ENCODE peak calls at places on chromosomes 6 and 20, in nine cellular contexts. O is brain microvascular endothelial cell; U is esophagus squamous epithelium; I is HCT116; Z is heart right ventricle; Y is CD8-positive, alpha-beta T cell; E is fibroblast of lung; C is bronchial epithelial cell; R is upper lobe of right lung. W is an unnamed sample.

GRCh38 chr6:11622156-11622555 is 84.6 kb downstream of the TMEM170B start:
- DNase-seq in O (no peak), U (no peak), I (no peak), Z (no peak), Y (no peak), E (no peak), C (no peak), R (no peak), W (no peak)

GRCh38 chr20:16261733-16262277 is 311.4 kb downstream of the KIF16B start:
- DNase-seq in O (no peak), U (no peak), I (no peak), Z (no peak), Y (no peak), E (no peak), C (no peak), R (no peak), W (no peak)

GRCh38 chr6:87806635-87807034 is 104.6 kb upstream of the AKIRIN2 start:
- DNase-seq in O (no peak), U (no peak), I (no peak), Z (no peak), Y (no peak), E (no peak), C (no peak), R (no peak), W (no peak)

GRCh38 chr20:62133864-62134263 is 9.3 kb downstream of the PSMA7 start:
- DNase-seq in O (no peak), U (no peak), I (no peak), Z (no peak), Y (no peak), E (no peak), C (no peak), R (no peak), W (no peak)

GRCh38 chr6:105178110-105178509 is 1.7 kb downstream of the POPDC3 start:
- DNase-seq in O (peak; percentile 77), U (no peak), I (no peak), Z (no peak), Y (no peak), E (peak; percentile 92), C (peak; percentile 90), R (no peak), W (peak; percentile 32)

GRCh38 chr6:149851461-149851860 is 12.7 kb downstream of the LRP11 start:
- DNase-seq in O (peak; percentile 43), U (no peak), I (no peak), Z (no peak), Y (no peak), E (peak; percentile 49), C (peak; percentile 65), R (no peak), W (no peak)

GRCh38 chr20:62624325-62624690 is 18.0 kb upstream of the SLCO4A1 start:
- DNase-seq in O (no peak), U (no peak), I (no peak), Z (no peak), Y (no peak), E (no peak), C (no peak), R (no peak), W (no peak)

GRCh38 chr6:140256213-140256612 is 881.8 kb upstream of the CITED2 start:
- DNase-seq in O (no peak), U (no peak), I (no peak), Z (no peak), Y (no peak), E (peak; percentile 86), C (peak; percentile 21), R (no peak), W (no peak)

GRCh38 chr6:52538252-52538905 is 38.5 kb downstream of the TRAM2 start:
- DNase-seq in O (no peak), U (no peak), I (no peak), Z (no peak), Y (no peak), E (peak; percentile 55), C (no peak), R (no peak), W (no peak)

GRCh38 chr20:51958636-51959542 is 156.6 kb upstream of the SALL4 start:
- DNase-seq in O (no peak), U (no peak), I (no peak), Z (no peak), Y (no peak), E (peak; percentile 52), C (no peak), R (no peak), W (no peak)

GRCh38 chr20:32470940-32471339 is 112.8 kb downstream of the ASXL1 start:
- DNase-seq in O (no peak), U (no peak), I (no peak), Z (no peak), Y (no peak), E (no peak), C (no peak), R (no peak), W (no peak)

GRCh38 chr6:132287101-132287500 is 114.2 kb downstream of the MOXD1 start:
- DNase-seq in O (no peak), U (no peak), I (no peak), Z (no peak), Y (no peak), E (no peak), C (no peak), R (no peak), W (no peak)

GRCh38 chr6:17677602-17678001 is 29.1 kb downstream of the NUP153 start:
- DNase-seq in O (no peak), U (no peak), I (no peak), Z (no peak), Y (no peak), E (no peak), C (no peak), R (no peak), W (no peak)
- H3K36me3 ChIP-seq in O (peaks cover 11% of the 10 kb centered on the region), U (peaks cover 17% of the 10 kb centered on the region), I (peaks cover 31% of the 10 kb centered on the region), Z (peaks cover 4% of the 10 kb centered on the region), Y (peaks cover 12% of the 10 kb centered on the region), E (peaks cover 2% of the 10 kb centered on the region), C (no peaks in the 10 kb centered on the region), R (peaks cover 47% of the 10 kb centered on the region), W (no peaks in the 10 kb centered on the region)

GRCh38 chr20:53712212-53712977 is 118.8 kb upstream of the ZNF217 start:
- DNase-seq in O (no peak), U (no peak), I (no peak), Z (no peak), Y (no peak), E (no peak), C (no peak), R (no peak), W (no peak)

GRCh38 chr20:53716385-53716784 is 122.7 kb upstream of the ZNF217 start:
- DNase-seq in O (no peak), U (no peak), I (no peak), Z (no peak), Y (no peak), E (no peak), C (no peak), R (no peak), W (no peak)

GRCh38 chr20:53713328-53714056 is 119.9 kb upstream of the ZNF217 start:
- DNase-seq in O (no peak), U (no peak), I (no peak), Z (no peak), Y (no peak), E (no peak), C (no peak), R (no peak), W (no peak)

GRCh38 chr20:53711333-53712211 is 117.9 kb upstream of the ZNF217 start:
- DNase-seq in O (no peak), U (no peak), I (no peak), Z (no peak), Y (no peak), E (no peak), C (no peak), R (no peak), W (no peak)

GRCh38 chr20:53714524-53714923 is 120.9 kb upstream of the ZNF217 start:
- DNase-seq in O (no peak), U (no peak), I (no peak), Z (no peak), Y (no peak), E (no peak), C (no peak), R (no peak), W (no peak)
- H3K36me3 ChIP-seq in O (no peaks in the 10 kb centered on the region), U (no peaks in the 10 kb centered on the region), I (no peaks in the 10 kb centered on the region), Z (no peaks in the 10 kb centered on the region), Y (no peaks in the 10 kb centered on the region), E (no peaks in the 10 kb centered on the region), C (no peaks in the 10 kb centered on the region), R (no peaks in the 10 kb centered on the region), W (no peaks in the 10 kb centered on the region)

GRCh38 chr6:45169815-45170214 is 158.3 kb upstream of the RUNX2 start:
- DNase-seq in O (no peak), U (no peak), I (no peak), Z (no peak), Y (no peak), E (no peak), C (no peak), R (no peak), W (no peak)
- H3K36me3 ChIP-seq in O (no peaks in the 10 kb centered on the region), U (no peaks in the 10 kb centered on the region), I (no peaks in the 10 kb centered on the region), Z (no peaks in the 10 kb centered on the region), Y (no peaks in the 10 kb centered on the region), E (no peaks in the 10 kb centered on the region), C (no peaks in the 10 kb centered on the region), R (no peaks in the 10 kb centered on the region), W (no peaks in the 10 kb centered on the region)

GRCh38 chr6:74250161-74250560 is 554.2 kb downstream of the CD109 start:
- DNase-seq in O (no peak), U (no peak), I (no peak), Z (no peak), Y (no peak), E (peak; percentile 69), C (no peak), R (no peak), W (no peak)

GRCh38 chr6:74253261-74253660 is 557.3 kb downstream of the CD109 start:
- DNase-seq in O (no peak), U (no peak), I (no peak), Z (no peak), Y (no peak), E (no peak), C (no peak), R (no peak), W (no peak)

GRCh38 chr6:74249658-74250057 is 553.7 kb downstream of the CD109 start:
- DNase-seq in O (no peak), U (no peak), I (no peak), Z (no peak), Y (no peak), E (peak; percentile 84), C (peak; percentile 31), R (no peak), W (peak; percentile 37)

DNA sequence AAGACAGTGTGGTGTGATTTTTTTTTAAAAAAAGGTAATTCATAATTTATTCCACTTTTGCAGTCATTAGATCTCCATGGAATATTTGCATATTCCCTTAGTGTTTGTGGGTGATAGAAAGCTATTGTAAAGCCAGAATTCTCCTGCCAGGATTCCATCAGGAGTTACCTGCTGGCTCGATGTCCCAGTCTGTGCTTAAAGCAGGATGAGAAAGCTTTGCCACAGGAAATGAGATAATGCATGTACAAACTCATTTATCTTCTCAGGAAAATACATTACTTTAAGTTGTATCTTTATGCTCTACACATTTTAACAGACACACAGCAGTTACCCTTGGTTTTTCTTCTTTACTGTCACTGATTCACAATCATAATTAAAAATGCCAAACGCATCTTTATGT is 553.0 kb downstream of the CD109 start:
- DNase-seq in O (no peak), U (no peak), I (no peak), Z (no peak), Y (no peak), E (peak; percentile 20), C (peak; percentile 34), R (no peak), W (no peak)
- H3K36me3 ChIP-seq in O (no peaks in the 10 kb centered on the region), U (no peaks in the 10 kb centered on the region), I (no peaks in the 10 kb centered on the region), Z (no peaks in the 10 kb centered on the region), Y (no peaks in the 10 kb centered on the region), E (no peaks in the 10 kb centered on the region), C (no peaks in the 10 kb centered on the region), R (no peaks in the 10 kb centered on the region), W (no peaks in the 10 kb centered on the region)

GRCh38 chr6:151412905-151413304 is 21.5 kb upstream of the ZBTB2 start:
- DNase-seq in O (no peak), U (no peak), I (no peak), Z (no peak), Y (no peak), E (no peak), C (no peak), R (no peak), W (no peak)
- H3K36me3 ChIP-seq in O (peaks cover 39% of the 10 kb centered on the region), U (peaks cover 11% of the 10 kb centered on the region), I (peaks cover 27% of the 10 kb centered on the region), Z (no peaks in the 10 kb centered on the region), Y (no peaks in the 10 kb centered on the region), E (peaks cover 7% of the 10 kb centered on the region), C (peaks cover 6% of the 10 kb centered on the region), R (peaks cover 57% of the 10 kb centered on the region), W (peaks cover 7% of the 10 kb centered on the region)

W was measured in kidney epithelial cell.